ENCODE peak calls at places on chromosome 4, in ten cellular contexts. One of them, this sample, is unnamed.

GRCh38 chr4:8506006-8506372 is 65.4 kb downstream of the TRMT44 start:
- DNase-seq in vagina: no peak
- DNase-seq in HS-5: no peak
- DNase-seq in kidney tubule cell: no peak
- DNase-seq in ureter: no peak
- DNase-seq in RPMI7951: no peak
- DNase-seq in cardiac fibroblast: no peak
- DNase-seq in T-helper 1 cell: no peak
- DNase-seq in effector memory CD8-positive, alpha-beta T cell: no peak
- DNase-seq in stimulated activated CD8-positive, alpha-beta memory T cell treated with anti-CD3 and anti-CD28 coated beads, Interleukin-15, amount 100 ng/mL, for 4 hours: no peak
- DNase-seq in this sample: no peak

GRCh38 chr4:83417566-83417965 is 38.1 kb downstream of the HELQ start:
- DNase-seq in vagina: no peak
- DNase-seq in HS-5: no peak
- DNase-seq in kidney tubule cell: no peak
- DNase-seq in ureter: no peak
- DNase-seq in RPMI7951: no peak
- DNase-seq in cardiac fibroblast: no peak
- DNase-seq in T-helper 1 cell: no peak
- DNase-seq in effector memory CD8-positive, alpha-beta T cell: no peak
- DNase-seq in stimulated activated CD8-positive, alpha-beta memory T cell treated with anti-CD3 and anti-CD28 coated beads, Interleukin-15, amount 100 ng/mL, for 4 hours: no peak
- DNase-seq in this sample: no peak

GRCh38 chr4:10198365-10198764 is 81.8 kb upstream of the WDR1 start:
- DNase-seq in vagina: no peak
- DNase-seq in HS-5: no peak
- DNase-seq in kidney tubule cell: peak; percentile 0
- DNase-seq in ureter: peak; percentile 6
- DNase-seq in RPMI7951: no peak
- DNase-seq in cardiac fibroblast: no peak
- DNase-seq in T-helper 1 cell: no peak
- DNase-seq in effector memory CD8-positive, alpha-beta T cell: no peak
- DNase-seq in stimulated activated CD8-positive, alpha-beta memory T cell treated with anti-CD3 and anti-CD28 coated beads, Interleukin-15, amount 100 ng/mL, for 4 hours: no peak
- DNase-seq in this sample: no peak

GRCh38 chr4:73589261-73589847 is 30.9 kb downstream of the RASSF6 start:
- DNase-seq in vagina: no peak
- DNase-seq in HS-5: peak; percentile 49
- DNase-seq in kidney tubule cell: no peak
- DNase-seq in ureter: no peak
- DNase-seq in RPMI7951: peak; percentile 42
- DNase-seq in cardiac fibroblast: peak; percentile 91
- DNase-seq in T-helper 1 cell: no peak
- DNase-seq in effector memory CD8-positive, alpha-beta T cell: no peak
- DNase-seq in stimulated activated CD8-positive, alpha-beta memory T cell treated with anti-CD3 and anti-CD28 coated beads, Interleukin-15, amount 100 ng/mL, for 4 hours: no peak
- DNase-seq in this sample: peak; percentile 50

GRCh38 chr4:112214397-112215264 is 17.0 kb upstream of the AP1AR start:
- DNase-seq in vagina: no peak
- DNase-seq in HS-5: no peak
- DNase-seq in kidney tubule cell: peak; percentile 38
- DNase-seq in ureter: no peak
- DNase-seq in RPMI7951: peak; percentile 41
- DNase-seq in cardiac fibroblast: peak; percentile 64
- DNase-seq in T-helper 1 cell: no peak
- DNase-seq in effector memory CD8-positive, alpha-beta T cell: no peak
- DNase-seq in stimulated activated CD8-positive, alpha-beta memory T cell treated with anti-CD3 and anti-CD28 coated beads, Interleukin-15, amount 100 ng/mL, for 4 hours: no peak
- DNase-seq in this sample: peak; percentile 41

GRCh38 chr4:184408021-184408710 is 66.2 kb downstream of the IRF2 start:
- DNase-seq in vagina: no peak
- DNase-seq in HS-5: no peak
- DNase-seq in kidney tubule cell: peak; percentile 58
- DNase-seq in ureter: no peak
- DNase-seq in RPMI7951: peak; percentile 24
- DNase-seq in cardiac fibroblast: peak; percentile 87
- DNase-seq in T-helper 1 cell: no peak
- DNase-seq in effector memory CD8-positive, alpha-beta T cell: no peak
- DNase-seq in stimulated activated CD8-positive, alpha-beta memory T cell treated with anti-CD3 and anti-CD28 coated beads, Interleukin-15, amount 100 ng/mL, for 4 hours: no peak
- DNase-seq in this sample: peak; percentile 77

GRCh38 chr4:119049342-119049741 is 86.3 kb upstream of the MYOZ2 start:
- DNase-seq in vagina: no peak
- DNase-seq in HS-5: no peak
- DNase-seq in kidney tubule cell: no peak
- DNase-seq in ureter: no peak
- DNase-seq in RPMI7951: no peak
- DNase-seq in cardiac fibroblast: no peak
- DNase-seq in T-helper 1 cell: no peak
- DNase-seq in effector memory CD8-positive, alpha-beta T cell: no peak
- DNase-seq in stimulated activated CD8-positive, alpha-beta memory T cell treated with anti-CD3 and anti-CD28 coated beads, Interleukin-15, amount 100 ng/mL, for 4 hours: no peak
- DNase-seq in this sample: no peak

GRCh38 chr4:25160714-25161598 is 707 bp upstream of the SEPSECS start:
- DNase-seq in vagina: no peak
- DNase-seq in HS-5: no peak
- DNase-seq in kidney tubule cell: peak; percentile 10
- DNase-seq in ureter: no peak
- DNase-seq in RPMI7951: peak; percentile 3
- DNase-seq in cardiac fibroblast: no peak
- DNase-seq in T-helper 1 cell: no peak
- DNase-seq in effector memory CD8-positive, alpha-beta T cell: no peak
- DNase-seq in stimulated activated CD8-positive, alpha-beta memory T cell treated with anti-CD3 and anti-CD28 coated beads, Interleukin-15, amount 100 ng/mL, for 4 hours: no peak
- DNase-seq in this sample: peak; percentile 59